ENCODE peak calls at places on chromosome 18, in ten cellular contexts. V is psoas muscle; Q is cardiac fibroblast; G is HCEC 1CT; O is fibroblast of the conjunctiva; M is effector CD4-positive, alpha-beta T cell; C is amygdala; W is astrocyte of the spinal cord; H is GM19239; N is GM23248. J is an unnamed sample.

GRCh38 chr18:55439036-55439435 is 149.0 kb downstream of the TCF4 start:
- DNase-seq in V (no peak), O (no peak), H (no peak), C (no peak), N (no peak), M (no peak), W (no peak), G (no peak), Q (no peak), J (no peak)

GRCh38 chr18:13500227-13500865 is 226.0 kb downstream of the FAM210A start:
- DNase-seq in M (no peak), V (peak), Q (peak), N (peak), W (peak), O (peak), H (no peak), G (no peak), C (peak), J (peak)

GRCh38 chr18:59249186-59249774 is 24.0 kb downstream of the RAX start:
- DNase-seq in Q (peak), V (no peak), N (peak), W (peak), G (peak), H (no peak), C (peak), O (peak), M (no peak), J (peak)

GRCh38 chr18:41416044-41416443 is 539.0 kb upstream of the PIK3C3 start:
- DNase-seq in Q (no peak), V (no peak), N (no peak), G (no peak), H (no peak), C (no peak), M (no peak), W (no peak), O (no peak), J (no peak)

GRCh38 chr18:46452820-46453219 is 204.2 kb downstream of the LOXHD1 start:
- DNase-seq in M (no peak), W (peak), V (no peak), Q (no peak), G (peak), N (peak), C (no peak), O (no peak), H (no peak), J (no peak)

GRCh38 chr18:24514439-24514838 is 54.0 kb downstream of the HRH4 start:
- DNase-seq in C (no peak), Q (peak), N (peak), G (peak), H (peak), V (no peak), O (peak), W (peak), M (no peak), J (no peak)

GRCh38 chr18:21740474-21740723 is 193 bp upstream of the MIB1 start:
- DNase-seq in Q (peak), N (peak), M (no peak), O (peak), V (no peak), G (peak), C (peak), W (no peak), H (peak), J (peak)

GRCh38 chr18:55515946-55516710 is 71.9 kb downstream of the TCF4 start:
- DNase-seq in C (no peak), O (no peak), Q (no peak), W (peak), G (peak), V (no peak), H (no peak), N (peak), M (no peak), J (no peak)

GRCh38 chr18:13395577-13395976 is 177.0 kb downstream of the LDLRAD4 start:
- DNase-seq in M (no peak), W (no peak), Q (no peak), C (no peak), N (no peak), O (no peak), H (no peak), G (no peak), V (no peak), J (no peak)

GRCh38 chr18:68428026-68428425 is 286.9 kb downstream of the TMX3 start:
- DNase-seq in C (peak), M (no peak), Q (peak), O (peak), W (peak), G (peak), V (no peak), N (peak), H (no peak), J (peak)

GRCh38 chr18:62781262-62781661 is 65.9 kb downstream of the PHLPP1 start:
- DNase-seq in M (no peak), O (no peak), H (no peak), G (no peak), C (no peak), Q (no peak), N (no peak), W (no peak), V (no peak), J (no peak)

GRCh38 chr18:43665239-43665788 is 388.0 kb upstream of the SYT4 start:
- DNase-seq in G (peak), Q (peak), C (no peak), O (peak), W (peak), N (peak), V (no peak), H (no peak), M (no peak), J (peak)

J was measured in GM04504.